ENCODE peak calls at places on chromosomes 3 and 15, in nine cellular contexts. One of them, this sample, is unnamed.

GRCh38 chr3:187185759-187186158 is 11.5 kb upstream of the RTP1 start:
- DNase-seq in ELF-1: peak
- DNase-seq in stimulated activated CD8-positive, alpha-beta memory T cell treated with anti-CD3 and anti-CD28 coated beads, Interleukin-15, amount 100 ng/mL, for 24 hours: no peak
- DNase-seq in kidney glomerular epithelial cell: no peak
- DNase-seq in ovary: no peak
- DNase-seq in T follicular helper cell: no peak
- DNase-seq in HS-27A: no peak
- DNase-seq in NCI-H524: no peak
- DNase-seq in NCI-H226: no peak
- DNase-seq in this sample: no peak

GRCh38 chr3:161142486-161142885 is 37.3 kb upstream of the B3GALNT1 start:
- DNase-seq in NCI-H524: no peak
- DNase-seq in ELF-1: no peak
- DNase-seq in ovary: no peak
- DNase-seq in NCI-H226: no peak
- DNase-seq in kidney glomerular epithelial cell: no peak
- DNase-seq in stimulated activated CD8-positive, alpha-beta memory T cell treated with anti-CD3 and anti-CD28 coated beads, Interleukin-15, amount 100 ng/mL, for 24 hours: no peak
- DNase-seq in T follicular helper cell: no peak
- DNase-seq in HS-27A: no peak
- DNase-seq in this sample: no peak

GRCh38 chr15:98281130-98281529 is 320.6 kb downstream of the ARRDC4 start:
- DNase-seq in NCI-H524: no peak
- DNase-seq in kidney glomerular epithelial cell: no peak
- DNase-seq in stimulated activated CD8-positive, alpha-beta memory T cell treated with anti-CD3 and anti-CD28 coated beads, Interleukin-15, amount 100 ng/mL, for 24 hours: no peak
- DNase-seq in HS-27A: no peak
- DNase-seq in ELF-1: no peak
- DNase-seq in T follicular helper cell: no peak
- DNase-seq in ovary: no peak
- DNase-seq in NCI-H226: no peak
- DNase-seq in this sample: no peak

GRCh38 chr3:187960820-187961219 is 193.1 kb upstream of the LPP start:
- DNase-seq in ovary: no peak
- DNase-seq in kidney glomerular epithelial cell: no peak
- DNase-seq in stimulated activated CD8-positive, alpha-beta memory T cell treated with anti-CD3 and anti-CD28 coated beads, Interleukin-15, amount 100 ng/mL, for 24 hours: no peak
- DNase-seq in ELF-1: no peak
- DNase-seq in HS-27A: no peak
- DNase-seq in T follicular helper cell: no peak
- DNase-seq in NCI-H226: no peak
- DNase-seq in NCI-H524: no peak
- DNase-seq in this sample: no peak

GRCh38 chr3:31714512-31714894 is 181.8 kb downstream of the STT3B start:
- DNase-seq in ovary: no peak
- DNase-seq in ELF-1: no peak
- DNase-seq in NCI-H226: no peak
- DNase-seq in HS-27A: no peak
- DNase-seq in kidney glomerular epithelial cell: no peak
- DNase-seq in NCI-H524: no peak
- DNase-seq in stimulated activated CD8-positive, alpha-beta memory T cell treated with anti-CD3 and anti-CD28 coated beads, Interleukin-15, amount 100 ng/mL, for 24 hours: no peak
- DNase-seq in T follicular helper cell: no peak
- DNase-seq in this sample: no peak

GRCh38 chr15:58473720-58474119 is 41.9 kb downstream of the LIPC start:
- DNase-seq in stimulated activated CD8-positive, alpha-beta memory T cell treated with anti-CD3 and anti-CD28 coated beads, Interleukin-15, amount 100 ng/mL, for 24 hours: no peak
- DNase-seq in T follicular helper cell: no peak
- DNase-seq in ovary: no peak
- DNase-seq in NCI-H226: peak
- DNase-seq in ELF-1: no peak
- DNase-seq in HS-27A: peak
- DNase-seq in kidney glomerular epithelial cell: peak
- DNase-seq in NCI-H524: no peak
- DNase-seq in this sample: peak

GRCh38 chr3:158777171-158777873 is 24.5 kb upstream of the MFSD1 start:
- DNase-seq in NCI-H226: no peak
- DNase-seq in HS-27A: no peak
- DNase-seq in kidney glomerular epithelial cell: no peak
- DNase-seq in T follicular helper cell: no peak
- DNase-seq in stimulated activated CD8-positive, alpha-beta memory T cell treated with anti-CD3 and anti-CD28 coated beads, Interleukin-15, amount 100 ng/mL, for 24 hours: no peak
- DNase-seq in ovary: no peak
- DNase-seq in NCI-H524: no peak
- DNase-seq in ELF-1: no peak
- DNase-seq in this sample: no peak

GRCh38 chr15:27638950-27639349 is 460.2 kb downstream of the OCA2 start:
- DNase-seq in HS-27A: no peak
- DNase-seq in stimulated activated CD8-positive, alpha-beta memory T cell treated with anti-CD3 and anti-CD28 coated beads, Interleukin-15, amount 100 ng/mL, for 24 hours: no peak
- DNase-seq in ELF-1: peak
- DNase-seq in NCI-H226: no peak
- DNase-seq in NCI-H524: no peak
- DNase-seq in kidney glomerular epithelial cell: no peak
- DNase-seq in ovary: no peak
- DNase-seq in T follicular helper cell: no peak
- DNase-seq in this sample: no peak

GRCh38 chr3:15531346-15531745 is 9.8 kb upstream of the COLQ start:
- DNase-seq in HS-27A: no peak
- DNase-seq in kidney glomerular epithelial cell: no peak
- DNase-seq in ovary: no peak
- DNase-seq in NCI-H226: no peak
- DNase-seq in NCI-H524: no peak
- DNase-seq in T follicular helper cell: no peak
- DNase-seq in ELF-1: no peak
- DNase-seq in stimulated activated CD8-positive, alpha-beta memory T cell treated with anti-CD3 and anti-CD28 coated beads, Interleukin-15, amount 100 ng/mL, for 24 hours: no peak
- DNase-seq in this sample: no peak

GRCh38 chr3:81339040-81339845 is 422.2 kb downstream of the GBE1 start:
- DNase-seq in T follicular helper cell: no peak
- DNase-seq in stimulated activated CD8-positive, alpha-beta memory T cell treated with anti-CD3 and anti-CD28 coated beads, Interleukin-15, amount 100 ng/mL, for 24 hours: no peak
- DNase-seq in ovary: no peak
- DNase-seq in ELF-1: no peak
- DNase-seq in NCI-H226: peak
- DNase-seq in kidney glomerular epithelial cell: peak
- DNase-seq in NCI-H524: no peak
- DNase-seq in HS-27A: peak
- DNase-seq in this sample: no peak

GRCh38 chr3:147237991-147238390 is 168.4 kb downstream of the ZIC4 start:
- DNase-seq in T follicular helper cell: no peak
- DNase-seq in ovary: no peak
- DNase-seq in kidney glomerular epithelial cell: no peak
- DNase-seq in NCI-H524: no peak
- DNase-seq in HS-27A: no peak
- DNase-seq in stimulated activated CD8-positive, alpha-beta memory T cell treated with anti-CD3 and anti-CD28 coated beads, Interleukin-15, amount 100 ng/mL, for 24 hours: no peak
- DNase-seq in NCI-H226: no peak
- DNase-seq in ELF-1: no peak
- DNase-seq in this sample: no peak

GRCh38 chr3:84960581-84960980 is 1.8 kb downstream of the CADM2 start:
- DNase-seq in HS-27A: no peak
- DNase-seq in stimulated activated CD8-positive, alpha-beta memory T cell treated with anti-CD3 and anti-CD28 coated beads, Interleukin-15, amount 100 ng/mL, for 24 hours: no peak
- DNase-seq in kidney glomerular epithelial cell: no peak
- DNase-seq in ELF-1: no peak
- DNase-seq in T follicular helper cell: no peak
- DNase-seq in NCI-H226: no peak
- DNase-seq in NCI-H524: no peak
- DNase-seq in ovary: no peak
- DNase-seq in this sample: no peak

GRCh38 chr15:28107894-28108255 is 8.8 kb upstream of the OCA2 start:
- DNase-seq in ELF-1: no peak
- DNase-seq in HS-27A: no peak
- DNase-seq in ovary: no peak
- DNase-seq in stimulated activated CD8-positive, alpha-beta memory T cell treated with anti-CD3 and anti-CD28 coated beads, Interleukin-15, amount 100 ng/mL, for 24 hours: no peak
- DNase-seq in NCI-H226: no peak
- DNase-seq in kidney glomerular epithelial cell: no peak
- DNase-seq in T follicular helper cell: no peak
- DNase-seq in NCI-H524: no peak
- DNase-seq in this sample: no peak

GRCh38 chr3:29345923-29346322 is 65.1 kb downstream of the RBMS3 start:
- DNase-seq in ovary: no peak
- DNase-seq in kidney glomerular epithelial cell: no peak
- DNase-seq in HS-27A: no peak
- DNase-seq in stimulated activated CD8-positive, alpha-beta memory T cell treated with anti-CD3 and anti-CD28 coated beads, Interleukin-15, amount 100 ng/mL, for 24 hours: no peak
- DNase-seq in NCI-H226: no peak
- DNase-seq in ELF-1: no peak
- DNase-seq in NCI-H524: no peak
- DNase-seq in T follicular helper cell: no peak
- DNase-seq in this sample: no peak

GRCh38 chr15:27339138-27339537 is 368.2 kb downstream of the GABRG3 start:
- DNase-seq in HS-27A: no peak
- DNase-seq in NCI-H226: no peak
- DNase-seq in NCI-H524: no peak
- DNase-seq in ovary: no peak
- DNase-seq in stimulated activated CD8-positive, alpha-beta memory T cell treated with anti-CD3 and anti-CD28 coated beads, Interleukin-15, amount 100 ng/mL, for 24 hours: no peak
- DNase-seq in ELF-1: no peak
- DNase-seq in kidney glomerular epithelial cell: no peak
- DNase-seq in T follicular helper cell: no peak
- DNase-seq in this sample: no peak

GRCh38 chr3:65689436-65689835 is 349.3 kb downstream of the MAGI1 start:
- DNase-seq in NCI-H226: no peak
- DNase-seq in ELF-1: no peak
- DNase-seq in HS-27A: no peak
- DNase-seq in NCI-H524: no peak
- DNase-seq in stimulated activated CD8-positive, alpha-beta memory T cell treated with anti-CD3 and anti-CD28 coated beads, Interleukin-15, amount 100 ng/mL, for 24 hours: no peak
- DNase-seq in ovary: no peak
- DNase-seq in kidney glomerular epithelial cell: no peak
- DNase-seq in T follicular helper cell: no peak
- DNase-seq in this sample: no peak

GRCh38 chr15:45197512-45197911 is 9.7 kb upstream of the SHF start:
- DNase-seq in T follicular helper cell: no peak
- DNase-seq in HS-27A: no peak
- DNase-seq in ovary: no peak
- DNase-seq in ELF-1: no peak
- DNase-seq in kidney glomerular epithelial cell: no peak
- DNase-seq in NCI-H524: no peak
- DNase-seq in stimulated activated CD8-positive, alpha-beta memory T cell treated with anti-CD3 and anti-CD28 coated beads, Interleukin-15, amount 100 ng/mL, for 24 hours: no peak
- DNase-seq in NCI-H226: no peak
- DNase-seq in this sample: no peak

GRCh38 chr15:85899927-85900326 is 105.2 kb upstream of the KLHL25 start:
- DNase-seq in ELF-1: no peak
- DNase-seq in HS-27A: no peak
- DNase-seq in NCI-H524: no peak
- DNase-seq in ovary: no peak
- DNase-seq in stimulated activated CD8-positive, alpha-beta memory T cell treated with anti-CD3 and anti-CD28 coated beads, Interleukin-15, amount 100 ng/mL, for 24 hours: no peak
- DNase-seq in T follicular helper cell: no peak
- DNase-seq in kidney glomerular epithelial cell: no peak
- DNase-seq in NCI-H226: no peak
- DNase-seq in this sample: no peak

GRCh38 chr15:100384108-100384410 is 42.3 kb upstream of the ADAMTS17 start:
- DNase-seq in NCI-H524: no peak
- DNase-seq in stimulated activated CD8-positive, alpha-beta memory T cell treated with anti-CD3 and anti-CD28 coated beads, Interleukin-15, amount 100 ng/mL, for 24 hours: no peak
- DNase-seq in NCI-H226: no peak
- DNase-seq in ELF-1: no peak
- DNase-seq in kidney glomerular epithelial cell: no peak
- DNase-seq in T follicular helper cell: no peak
- DNase-seq in HS-27A: no peak
- DNase-seq in ovary: no peak
- DNase-seq in this sample: no peak

GRCh38 chr3:24829632-24830229 is 335.1 kb upstream of the THRB start:
- DNase-seq in kidney glomerular epithelial cell: no peak
- DNase-seq in ELF-1: peak
- DNase-seq in NCI-H226: no peak
- DNase-seq in T follicular helper cell: no peak
- DNase-seq in NCI-H524: no peak
- DNase-seq in HS-27A: no peak
- DNase-seq in stimulated activated CD8-positive, alpha-beta memory T cell treated with anti-CD3 and anti-CD28 coated beads, Interleukin-15, amount 100 ng/mL, for 24 hours: no peak
- DNase-seq in ovary: no peak
- DNase-seq in this sample: no peak

GRCh38 chr3:32733631-32734229 is 48.7 kb downstream of the CNOT10 start:
- DNase-seq in stimulated activated CD8-positive, alpha-beta memory T cell treated with anti-CD3 and anti-CD28 coated beads, Interleukin-15, amount 100 ng/mL, for 24 hours: no peak
- DNase-seq in HS-27A: peak
- DNase-seq in ELF-1: no peak
- DNase-seq in NCI-H226: no peak
- DNase-seq in ovary: no peak
- DNase-seq in T follicular helper cell: no peak
- DNase-seq in kidney glomerular epithelial cell: no peak
- DNase-seq in NCI-H524: no peak
- DNase-seq in this sample: peak

GRCh38 chr3:170357920-170358854 is 672 bp downstream of the SKIL start:
- DNase-seq in ovary: peak
- DNase-seq in stimulated activated CD8-positive, alpha-beta memory T cell treated with anti-CD3 and anti-CD28 coated beads, Interleukin-15, amount 100 ng/mL, for 24 hours: peak
- DNase-seq in NCI-H226: peak
- DNase-seq in ELF-1: peak
- DNase-seq in HS-27A: peak
- DNase-seq in NCI-H524: peak
- DNase-seq in T follicular helper cell: peak
- DNase-seq in kidney glomerular epithelial cell: peak
- DNase-seq in this sample: no peak

GRCh38 chr3:24986635-24987034 is 441.4 kb upstream of the RARB start:
- DNase-seq in T follicular helper cell: no peak
- DNase-seq in ELF-1: no peak
- DNase-seq in kidney glomerular epithelial cell: no peak
- DNase-seq in stimulated activated CD8-positive, alpha-beta memory T cell treated with anti-CD3 and anti-CD28 coated beads, Interleukin-15, amount 100 ng/mL, for 24 hours: no peak
- DNase-seq in HS-27A: no peak
- DNase-seq in NCI-H524: no peak
- DNase-seq in NCI-H226: no peak
- DNase-seq in ovary: no peak
- DNase-seq in this sample: no peak

GRCh38 chr15:37038716-37039106 is 61.6 kb downstream of the MEIS2 start:
- DNase-seq in ovary: no peak
- DNase-seq in NCI-H524: no peak
- DNase-seq in NCI-H226: no peak
- DNase-seq in T follicular helper cell: no peak
- DNase-seq in HS-27A: no peak
- DNase-seq in ELF-1: no peak
- DNase-seq in stimulated activated CD8-positive, alpha-beta memory T cell treated with anti-CD3 and anti-CD28 coated beads, Interleukin-15, amount 100 ng/mL, for 24 hours: no peak
- DNase-seq in kidney glomerular epithelial cell: no peak
- DNase-seq in this sample: no peak

GRCh38 chr15:80233511-80234080 is 18.4 kb downstream of the CTXND1 start:
- DNase-seq in NCI-H226: no peak
- DNase-seq in NCI-H524: no peak
- DNase-seq in HS-27A: no peak
- DNase-seq in T follicular helper cell: no peak
- DNase-seq in ovary: no peak
- DNase-seq in stimulated activated CD8-positive, alpha-beta memory T cell treated with anti-CD3 and anti-CD28 coated beads, Interleukin-15, amount 100 ng/mL, for 24 hours: no peak
- DNase-seq in ELF-1: peak
- DNase-seq in kidney glomerular epithelial cell: no peak
- DNase-seq in this sample: no peak

GRCh38 chr15:59678620-59679019 is 10.5 kb downstream of the BNIP2 start:
- DNase-seq in T follicular helper cell: no peak
- DNase-seq in NCI-H226: no peak
- DNase-seq in kidney glomerular epithelial cell: no peak
- DNase-seq in stimulated activated CD8-positive, alpha-beta memory T cell treated with anti-CD3 and anti-CD28 coated beads, Interleukin-15, amount 100 ng/mL, for 24 hours: no peak
- DNase-seq in ovary: no peak
- DNase-seq in HS-27A: no peak
- DNase-seq in ELF-1: no peak
- DNase-seq in NCI-H524: no peak
- DNase-seq in this sample: no peak

GRCh38 chr3:72310028-72310987 is 525.4 kb upstream of the PROK2 start:
- DNase-seq in HS-27A: peak
- DNase-seq in ELF-1: no peak
- DNase-seq in NCI-H524: no peak
- DNase-seq in NCI-H226: no peak
- DNase-seq in stimulated activated CD8-positive, alpha-beta memory T cell treated with anti-CD3 and anti-CD28 coated beads, Interleukin-15, amount 100 ng/mL, for 24 hours: no peak
- DNase-seq in kidney glomerular epithelial cell: peak
- DNase-seq in ovary: no peak
- DNase-seq in T follicular helper cell: no peak
- DNase-seq in this sample: no peak

GRCh38 chr3:57911588-57911987 is 96.6 kb upstream of the FLNB start:
- DNase-seq in ovary: no peak
- DNase-seq in ELF-1: no peak
- DNase-seq in NCI-H524: no peak
- DNase-seq in T follicular helper cell: no peak
- DNase-seq in HS-27A: peak
- DNase-seq in NCI-H226: no peak
- DNase-seq in kidney glomerular epithelial cell: peak
- DNase-seq in stimulated activated CD8-positive, alpha-beta memory T cell treated with anti-CD3 and anti-CD28 coated beads, Interleukin-15, amount 100 ng/mL, for 24 hours: no peak
- DNase-seq in this sample: no peak

GRCh38 chr3:137471553-137472204 is 292.4 kb upstream of the SOX14 start:
- DNase-seq in HS-27A: no peak
- DNase-seq in ovary: no peak
- DNase-seq in T follicular helper cell: no peak
- DNase-seq in NCI-H226: no peak
- DNase-seq in NCI-H524: no peak
- DNase-seq in ELF-1: no peak
- DNase-seq in kidney glomerular epithelial cell: no peak
- DNase-seq in stimulated activated CD8-positive, alpha-beta memory T cell treated with anti-CD3 and anti-CD28 coated beads, Interleukin-15, amount 100 ng/mL, for 24 hours: no peak
- DNase-seq in this sample: no peak

GRCh38 chr15:89399390-89400120 is 64.9 kb upstream of the POLG start:
- DNase-seq in NCI-H226: peak
- DNase-seq in NCI-H524: peak
- DNase-seq in T follicular helper cell: no peak
- DNase-seq in ELF-1: peak
- DNase-seq in ovary: no peak
- DNase-seq in kidney glomerular epithelial cell: no peak
- DNase-seq in stimulated activated CD8-positive, alpha-beta memory T cell treated with anti-CD3 and anti-CD28 coated beads, Interleukin-15, amount 100 ng/mL, for 24 hours: no peak
- DNase-seq in HS-27A: no peak
- DNase-seq in this sample: no peak